ENCODE peak calls at places on chromosomes 16 and 17, in four cellular contexts. One of them, this sample, is unnamed.

GRCh38 chr17:32551186-32551955 is 64.6 kb downstream of the CDK5R1 start:
- DNase-seq in IMR-90: peak
- DNase-seq in NCI-H1417: no peak
- DNase-seq in stimulated activated CD8-positive, alpha-beta memory T cell treated with anti-CD3 and anti-CD28 coated beads, Interleukin-12 subunit alpha, Interleukin-12 subunit beta, amount 100 ng/mL, for 4 hours: no peak
- DNase-seq in this sample: no peak

GRCh38 chr16:75497558-75497957 is 2.3 kb upstream of the CHST6 start:
- DNase-seq in NCI-H1417: no peak
- DNase-seq in stimulated activated CD8-positive, alpha-beta memory T cell treated with anti-CD3 and anti-CD28 coated beads, Interleukin-12 subunit alpha, Interleukin-12 subunit beta, amount 100 ng/mL, for 4 hours: no peak
- DNase-seq in IMR-90: no peak
- DNase-seq in this sample: no peak

GRCh38 chr17:47850373-47850691 is 631 bp downstream of the SP6 start:
- DNase-seq in NCI-H1417: no peak
- DNase-seq in stimulated activated CD8-positive, alpha-beta memory T cell treated with anti-CD3 and anti-CD28 coated beads, Interleukin-12 subunit alpha, Interleukin-12 subunit beta, amount 100 ng/mL, for 4 hours: no peak
- DNase-seq in IMR-90: no peak
- DNase-seq in this sample: no peak

GRCh38 chr17:28963212-28963611 is 11.9 kb upstream of the PHF12 start:
- DNase-seq in NCI-H1417: no peak
- DNase-seq in stimulated activated CD8-positive, alpha-beta memory T cell treated with anti-CD3 and anti-CD28 coated beads, Interleukin-12 subunit alpha, Interleukin-12 subunit beta, amount 100 ng/mL, for 4 hours: no peak
- DNase-seq in IMR-90: peak
- DNase-seq in this sample: no peak

GRCh38 chr16:12061336-12062055 is 85.0 kb downstream of the SNX29 start:
- DNase-seq in NCI-H1417: no peak
- DNase-seq in IMR-90: peak
- DNase-seq in stimulated activated CD8-positive, alpha-beta memory T cell treated with anti-CD3 and anti-CD28 coated beads, Interleukin-12 subunit alpha, Interleukin-12 subunit beta, amount 100 ng/mL, for 4 hours: no peak
- DNase-seq in this sample: no peak

GRCh38 chr17:19647697-19648474 is 665 bp upstream of the ALDH3A2 start:
- DNase-seq in stimulated activated CD8-positive, alpha-beta memory T cell treated with anti-CD3 and anti-CD28 coated beads, Interleukin-12 subunit alpha, Interleukin-12 subunit beta, amount 100 ng/mL, for 4 hours: no peak
- DNase-seq in NCI-H1417: peak
- DNase-seq in IMR-90: peak
- DNase-seq in this sample: no peak

GRCh38 chr16:55821210-55821609 is 11.7 kb downstream of the CES1 start:
- DNase-seq in IMR-90: no peak
- DNase-seq in stimulated activated CD8-positive, alpha-beta memory T cell treated with anti-CD3 and anti-CD28 coated beads, Interleukin-12 subunit alpha, Interleukin-12 subunit beta, amount 100 ng/mL, for 4 hours: no peak
- DNase-seq in NCI-H1417: no peak
- DNase-seq in this sample: no peak

GRCh38 chr17:36501351-36501750 is 14.9 kb downstream of the ZNHIT3 start:
- DNase-seq in stimulated activated CD8-positive, alpha-beta memory T cell treated with anti-CD3 and anti-CD28 coated beads, Interleukin-12 subunit alpha, Interleukin-12 subunit beta, amount 100 ng/mL, for 4 hours: no peak
- DNase-seq in NCI-H1417: no peak
- DNase-seq in IMR-90: no peak
- DNase-seq in this sample: no peak

GRCh38 chr17:15261063-15261817 is 3.9 kb downstream of the PMP22 start:
- DNase-seq in stimulated activated CD8-positive, alpha-beta memory T cell treated with anti-CD3 and anti-CD28 coated beads, Interleukin-12 subunit alpha, Interleukin-12 subunit beta, amount 100 ng/mL, for 4 hours: no peak
- DNase-seq in IMR-90: peak
- DNase-seq in NCI-H1417: no peak
- DNase-seq in this sample: no peak

GRCh38 chr17:5678171-5678570 is 93.9 kb upstream of the NLRP1 start:
- DNase-seq in stimulated activated CD8-positive, alpha-beta memory T cell treated with anti-CD3 and anti-CD28 coated beads, Interleukin-12 subunit alpha, Interleukin-12 subunit beta, amount 100 ng/mL, for 4 hours: no peak
- DNase-seq in IMR-90: no peak
- DNase-seq in NCI-H1417: no peak
- DNase-seq in this sample: no peak

GRCh38 chr17:80761421-80761871 is 216.8 kb downstream of the RPTOR start:
- DNase-seq in stimulated activated CD8-positive, alpha-beta memory T cell treated with anti-CD3 and anti-CD28 coated beads, Interleukin-12 subunit alpha, Interleukin-12 subunit beta, amount 100 ng/mL, for 4 hours: peak
- DNase-seq in IMR-90: peak
- DNase-seq in NCI-H1417: peak
- DNase-seq in this sample: peak